ENCODE peak calls at places on chromosomes 16 and 17, in ten cellular contexts. Y is T-cell; J is NT2/D1; A is nephron progenitor cell; W is T-helper 2 cell; P is SHP77; T is globus pallidus; Z is stimulated activated CD4-positive, alpha-beta T cell treated with anti-CD3 and anti-CD28 coated beads, Interleukin-1b, Interleukin-23, amount 100 ng/mL, for 1 hour; C is omental fat pad; R is HCT116. D is an unnamed sample.

GRCh38 chr17:58624751-58625150 is 67.1 kb downstream of the TEX14 start:
- DNase-seq in J (no peak), P (no peak), R (no peak), A (no peak), Y (no peak), C (no peak), Z (no peak), W (no peak), T (no peak), D (no peak)

GRCh38 chr17:80030730-80031410 is 4.8 kb downstream of the TBC1D16 start:
- DNase-seq in J (no peak), C (no peak), R (no peak), P (peak), A (no peak), Y (no peak), T (no peak), Z (no peak), W (no peak), D (no peak)

GRCh38 chr17:6800422-6801027 is 24.5 kb downstream of the FBXO39 start:
- DNase-seq in W (no peak), P (no peak), A (no peak), R (no peak), J (no peak), Y (no peak), T (no peak), Z (no peak), C (no peak), D (no peak)

GRCh38 chr16:58021661-58022551 is 3.6 kb upstream of the MMP15 start:
- DNase-seq in Y (no peak), W (no peak), R (no peak), A (no peak), J (no peak), Z (no peak), T (no peak), C (no peak), P (no peak), D (no peak)

GRCh38 chr17:17900615-17901520 is 64.1 kb upstream of the SREBF1 start:
- DNase-seq in R (peak), W (no peak), J (no peak), C (no peak), Y (no peak), P (peak), A (no peak), Z (no peak), T (peak), D (no peak)

GRCh38 chr17:1485748-1486376 is 6.6 kb downstream of the MYO1C start:
- DNase-seq in Z (no peak), P (peak), W (peak), C (peak), T (no peak), A (peak), J (no peak), Y (peak), R (no peak), D (no peak)

GRCh38 chr17:48642059-48642842 is 16.1 kb upstream of the HOXB9 start:
- DNase-seq in R (no peak), Z (no peak), C (no peak), P (no peak), T (no peak), W (no peak), J (no peak), Y (no peak), A (peak), D (no peak)

GRCh38 chr17:77503916-77504651 is 363.3 kb downstream of the SEC14L1 start:
- DNase-seq in T (no peak), A (no peak), C (no peak), P (no peak), J (no peak), Z (no peak), R (no peak), Y (no peak), W (no peak), D (no peak)

GRCh38 chr16:4697867-4698291 is 4.5 kb downstream of the NUDT16L1 start:
- DNase-seq in W (no peak), A (no peak), T (no peak), Z (no peak), C (no peak), R (no peak), P (no peak), J (no peak), Y (no peak), D (no peak)

GRCh38 chr16:47371615-47372014 is 89.2 kb downstream of the ITFG1 start:
- DNase-seq in Y (no peak), J (no peak), W (no peak), A (no peak), C (no peak), Z (no peak), T (peak), R (no peak), P (no peak), D (no peak)

GRCh38 chr17:61316633-61317032 is 83.0 kb upstream of the TBX2 start:
- DNase-seq in P (no peak), Y (no peak), C (no peak), A (no peak), Z (no peak), T (no peak), J (no peak), R (no peak), W (no peak), D (no peak)

GRCh38 chr17:39632153-39632941 is 4.6 kb upstream of the STARD3 start:
- DNase-seq in Y (no peak), Z (no peak), P (peak), J (no peak), T (peak), W (no peak), A (no peak), R (peak), C (no peak), D (no peak)

GRCh38 chr17:77282524-77283515 is 142.1 kb downstream of the SEC14L1 start:
- DNase-seq in A (no peak), T (no peak), Z (no peak), P (peak), J (no peak), Y (no peak), R (no peak), W (no peak), C (no peak), D (no peak)

GRCh38 chr17:72790194-72790593 is 302.3 kb downstream of the SLC39A11 start:
- DNase-seq in C (no peak), A (no peak), J (no peak), Z (no peak), T (no peak), W (no peak), Y (no peak), P (no peak), R (no peak), D (no peak)

GRCh38 chr17:81924557-81925532 is 2.7 kb downstream of the MAFG start:
- DNase-seq in P (no peak), W (no peak), Z (no peak), J (no peak), R (no peak), Y (no peak), A (no peak), C (no peak), T (no peak), D (no peak)

GRCh38 chr16:4433914-4434787 is 8.5 kb downstream of the DNAJA3 start:
- DNase-seq in W (no peak), P (no peak), Y (no peak), T (no peak), R (no peak), A (no peak), C (no peak), J (no peak), Z (no peak), D (no peak)

GRCh38 chr17:50986989-50987660 is 121.0 kb upstream of the TOB1 start:
- DNase-seq in W (no peak), J (no peak), R (no peak), P (no peak), Z (no peak), C (no peak), T (no peak), A (no peak), Y (no peak), D (no peak)

GRCh38 chr17:41870627-41871026 is 5.4 kb upstream of the KLHL11 start:
- DNase-seq in P (no peak), A (no peak), R (no peak), W (no peak), J (no peak), Y (no peak), T (no peak), C (no peak), Z (no peak), D (no peak)

GRCh38 chr17:9839433-9839832 is 13.7 kb downstream of the GLP2R start:
- DNase-seq in C (no peak), W (no peak), Y (no peak), T (no peak), J (no peak), Z (no peak), R (no peak), P (no peak), A (no peak), D (no peak)